ENCODE peak calls at places on chromosome 3, in six cellular contexts. One of them, this sample, is unnamed.

GRCh38 chr3:51974277-51974962 is 444 bp upstream of the ABHD14A start:
- DNase-seq in endodermal cell: no peak
- DNase-seq in smooth muscle cell of the brain vasculature: no peak
- DNase-seq in germinal center: no peak
- DNase-seq in small intestine: peak; percentile 37
- DNase-seq in GM18507: no peak
- DNase-seq in this sample: no peak

GRCh38 chr3:184540777-184541681 is 20.6 kb upstream of the EPHB3 start:
- DNase-seq in endodermal cell: peak; percentile 98
- DNase-seq in smooth muscle cell of the brain vasculature: no peak
- DNase-seq in germinal center: peak; percentile 70
- DNase-seq in small intestine: peak; percentile 87
- DNase-seq in GM18507: no peak
- DNase-seq in this sample: peak; percentile 44

GRCh38 chr3:39241502-39241901 is 38.3 kb downstream of the CX3CR1 start:
- DNase-seq in endodermal cell: no peak
- DNase-seq in smooth muscle cell of the brain vasculature: no peak
- DNase-seq in germinal center: no peak
- DNase-seq in small intestine: no peak
- DNase-seq in GM18507: no peak
- DNase-seq in this sample: no peak

GRCh38 chr3:4898454-4899313 is 80.6 kb upstream of the BHLHE40 start:
- DNase-seq in endodermal cell: no peak
- DNase-seq in smooth muscle cell of the brain vasculature: no peak
- DNase-seq in germinal center: no peak
- DNase-seq in small intestine: peak; percentile 50
- DNase-seq in GM18507: peak; percentile 54
- DNase-seq in this sample: no peak

GRCh38 chr3:46484911-46485696 is 12.7 kb upstream of the RTP3 start:
- DNase-seq in endodermal cell: peak; percentile 81
- DNase-seq in smooth muscle cell of the brain vasculature: no peak
- DNase-seq in germinal center: no peak
- DNase-seq in small intestine: peak; percentile 56
- DNase-seq in GM18507: no peak
- DNase-seq in this sample: no peak

GRCh38 chr3:63051920-63052319 is 176.7 kb upstream of the CADPS start:
- DNase-seq in endodermal cell: peak; percentile 57
- DNase-seq in smooth muscle cell of the brain vasculature: no peak
- DNase-seq in germinal center: no peak
- DNase-seq in small intestine: no peak
- DNase-seq in GM18507: no peak
- DNase-seq in this sample: no peak

GRCh38 chr3:122930371-122930997 is 97.1 kb downstream of the SEMA5B start:
- DNase-seq in endodermal cell: no peak
- DNase-seq in smooth muscle cell of the brain vasculature: no peak
- DNase-seq in germinal center: no peak
- DNase-seq in small intestine: no peak
- DNase-seq in GM18507: no peak
- DNase-seq in this sample: no peak

GRCh38 chr3:10419637-10420232 is 85.7 kb downstream of the ATP2B2 start:
- DNase-seq in endodermal cell: no peak
- DNase-seq in smooth muscle cell of the brain vasculature: no peak
- DNase-seq in germinal center: no peak
- DNase-seq in small intestine: no peak
- DNase-seq in GM18507: no peak
- DNase-seq in this sample: no peak

GRCh38 chr3:188881954-188882641 is 289.7 kb upstream of the TPRG1 start:
- DNase-seq in endodermal cell: no peak
- DNase-seq in smooth muscle cell of the brain vasculature: no peak
- DNase-seq in germinal center: no peak
- DNase-seq in small intestine: no peak
- DNase-seq in GM18507: no peak
- DNase-seq in this sample: no peak

GRCh38 chr3:64599651-64600050 is 88.1 kb downstream of the ADAMTS9 start:
- DNase-seq in endodermal cell: no peak
- DNase-seq in smooth muscle cell of the brain vasculature: no peak
- DNase-seq in germinal center: no peak
- DNase-seq in small intestine: no peak
- DNase-seq in GM18507: no peak
- DNase-seq in this sample: no peak

GRCh38 chr3:17915341-17915740 is 172.9 kb upstream of the TBC1D5 start:
- DNase-seq in endodermal cell: no peak
- DNase-seq in smooth muscle cell of the brain vasculature: no peak
- DNase-seq in germinal center: no peak
- DNase-seq in small intestine: no peak
- DNase-seq in GM18507: no peak
- DNase-seq in this sample: no peak

GRCh38 chr3:22089284-22089683 is 338.3 kb upstream of the ZNF385D start:
- DNase-seq in endodermal cell: peak; percentile 65
- DNase-seq in smooth muscle cell of the brain vasculature: no peak
- DNase-seq in germinal center: peak; percentile 2
- DNase-seq in small intestine: peak; percentile 56
- DNase-seq in GM18507: peak; percentile 11
- DNase-seq in this sample: no peak

GRCh38 chr3:32175607-32176197 is 62.8 kb upstream of the CMTM8 start:
- DNase-seq in endodermal cell: peak; percentile 82
- DNase-seq in smooth muscle cell of the brain vasculature: peak; percentile 55
- DNase-seq in germinal center: peak; percentile 64
- DNase-seq in small intestine: peak; percentile 59
- DNase-seq in GM18507: no peak
- DNase-seq in this sample: no peak

GRCh38 chr3:194266658-194267005 is 84.5 kb downstream of the CPN2 start:
- DNase-seq in endodermal cell: no peak
- DNase-seq in smooth muscle cell of the brain vasculature: no peak
- DNase-seq in germinal center: no peak
- DNase-seq in small intestine: no peak
- DNase-seq in GM18507: no peak
- DNase-seq in this sample: no peak

GRCh38 chr3:52005571-52005986 is 9.9 kb upstream of the RPL29 start:
- DNase-seq in endodermal cell: peak; percentile 88
- DNase-seq in smooth muscle cell of the brain vasculature: no peak
- DNase-seq in germinal center: no peak
- DNase-seq in small intestine: no peak
- DNase-seq in GM18507: no peak
- DNase-seq in this sample: peak; percentile 62

GRCh38 chr3:146469206-146470017 is at the start of gene PLSCR2:
- DNase-seq in endodermal cell: peak; percentile 82
- DNase-seq in smooth muscle cell of the brain vasculature: no peak
- DNase-seq in germinal center: peak; percentile 93
- DNase-seq in small intestine: peak; percentile 87
- DNase-seq in GM18507: peak; percentile 44
- DNase-seq in this sample: peak; percentile 41

GRCh38 chr3:125212096-125212508 is 446 bp downstream of the SLC12A8 start:
- DNase-seq in endodermal cell: peak; percentile 88
- DNase-seq in smooth muscle cell of the brain vasculature: no peak
- DNase-seq in germinal center: no peak
- DNase-seq in small intestine: no peak
- DNase-seq in GM18507: no peak
- DNase-seq in this sample: no peak

GRCh38 chr3:177195242-177195940 is 1.9 kb downstream of the TBL1XR1 start:
- DNase-seq in endodermal cell: peak; percentile 62
- DNase-seq in smooth muscle cell of the brain vasculature: no peak
- DNase-seq in germinal center: no peak
- DNase-seq in small intestine: no peak
- DNase-seq in GM18507: no peak
- DNase-seq in this sample: no peak

GRCh38 chr3:63351159-63352007 is 73.3 kb downstream of the SYNPR start:
- DNase-seq in endodermal cell: no peak
- DNase-seq in smooth muscle cell of the brain vasculature: peak; percentile 18
- DNase-seq in germinal center: peak; percentile 11
- DNase-seq in small intestine: peak; percentile 79
- DNase-seq in GM18507: peak; percentile 5
- DNase-seq in this sample: peak; percentile 5

GRCh38 chr3:69547457-69548014 is 161.6 kb upstream of the FRMD4B start:
- DNase-seq in endodermal cell: no peak
- DNase-seq in smooth muscle cell of the brain vasculature: no peak
- DNase-seq in germinal center: no peak
- DNase-seq in small intestine: no peak
- DNase-seq in GM18507: no peak
- DNase-seq in this sample: no peak

GRCh38 chr3:101513419-101513986 is 491 bp upstream of the SENP7 start:
- DNase-seq in endodermal cell: no peak
- DNase-seq in smooth muscle cell of the brain vasculature: no peak
- DNase-seq in germinal center: peak; percentile 2
- DNase-seq in small intestine: no peak
- DNase-seq in GM18507: peak; percentile 26
- DNase-seq in this sample: peak; percentile 10

GRCh38 chr3:40690696-40691597 is 166.2 kb downstream of the ZNF621 start:
- DNase-seq in endodermal cell: no peak
- DNase-seq in smooth muscle cell of the brain vasculature: no peak
- DNase-seq in germinal center: no peak
- DNase-seq in small intestine: no peak
- DNase-seq in GM18507: no peak
- DNase-seq in this sample: peak; percentile 12

GRCh38 chr3:131114201-131114600 is 87.5 kb downstream of the NEK11 start:
- DNase-seq in endodermal cell: no peak
- DNase-seq in smooth muscle cell of the brain vasculature: no peak
- DNase-seq in germinal center: no peak
- DNase-seq in small intestine: no peak
- DNase-seq in GM18507: no peak
- DNase-seq in this sample: no peak

GRCh38 chr3:22451501-22451900 is 700.5 kb upstream of the ZNF385D start:
- DNase-seq in endodermal cell: no peak
- DNase-seq in smooth muscle cell of the brain vasculature: no peak
- DNase-seq in germinal center: no peak
- DNase-seq in small intestine: no peak
- DNase-seq in GM18507: no peak
- DNase-seq in this sample: no peak

GRCh38 chr3:133426721-133427120 is 26.9 kb downstream of the BFSP2 start:
- DNase-seq in endodermal cell: no peak
- DNase-seq in smooth muscle cell of the brain vasculature: no peak
- DNase-seq in germinal center: no peak
- DNase-seq in small intestine: no peak
- DNase-seq in GM18507: no peak
- DNase-seq in this sample: no peak

GRCh38 chr3:150639262-150639661 is 36.1 kb downstream of the SELENOT start:
- DNase-seq in endodermal cell: no peak
- DNase-seq in smooth muscle cell of the brain vasculature: no peak
- DNase-seq in germinal center: no peak
- DNase-seq in small intestine: peak; percentile 3
- DNase-seq in GM18507: no peak
- DNase-seq in this sample: no peak

GRCh38 chr3:180947761-180948390 is 35.4 kb downstream of the FXR1 start:
- DNase-seq in endodermal cell: no peak
- DNase-seq in smooth muscle cell of the brain vasculature: no peak
- DNase-seq in germinal center: peak; percentile 29
- DNase-seq in small intestine: no peak
- DNase-seq in GM18507: no peak
- DNase-seq in this sample: no peak

GRCh38 chr3:128123231-128123537 is 428 bp downstream of the RUVBL1 start:
- DNase-seq in endodermal cell: no peak
- DNase-seq in smooth muscle cell of the brain vasculature: no peak
- DNase-seq in germinal center: no peak
- DNase-seq in small intestine: no peak
- DNase-seq in GM18507: no peak
- DNase-seq in this sample: no peak

GRCh38 chr3:46874430-46874829 is 3.1 kb upstream of the PTH1R start:
- DNase-seq in endodermal cell: no peak
- DNase-seq in smooth muscle cell of the brain vasculature: peak; percentile 37
- DNase-seq in germinal center: no peak
- DNase-seq in small intestine: no peak
- DNase-seq in GM18507: no peak
- DNase-seq in this sample: no peak

GRCh38 chr3:62149962-62150361 is 223.4 kb downstream of the FEZF2 start:
- DNase-seq in endodermal cell: no peak
- DNase-seq in smooth muscle cell of the brain vasculature: no peak
- DNase-seq in germinal center: no peak
- DNase-seq in small intestine: no peak
- DNase-seq in GM18507: no peak
- DNase-seq in this sample: no peak

GRCh38 chr3:153290278-153291015 is 128.4 kb downstream of the RAP2B start:
- DNase-seq in endodermal cell: no peak
- DNase-seq in smooth muscle cell of the brain vasculature: no peak
- DNase-seq in germinal center: no peak
- DNase-seq in small intestine: no peak
- DNase-seq in GM18507: no peak
- DNase-seq in this sample: no peak

GRCh38 chr3:112002458-112002971 is 3.8 kb downstream of the TAGLN3 start:
- DNase-seq in endodermal cell: no peak
- DNase-seq in smooth muscle cell of the brain vasculature: no peak
- DNase-seq in germinal center: no peak
- DNase-seq in small intestine: no peak
- DNase-seq in GM18507: no peak
- DNase-seq in this sample: no peak

GRCh38 chr3:98406034-98406433 is 15.6 kb downstream of the OR5K3 start:
- DNase-seq in endodermal cell: no peak
- DNase-seq in smooth muscle cell of the brain vasculature: no peak
- DNase-seq in germinal center: no peak
- DNase-seq in small intestine: no peak
- DNase-seq in GM18507: no peak
- DNase-seq in this sample: no peak

This sample was measured in frontal cortex.